ENCODE peak calls at places on chromosomes 3 and 15, in six cellular contexts. One of them, this sample, is unnamed.

GRCh38 chr3:76083992-76084391 is 298.6 kb upstream of the ZNF717 start:
- DNase-seq in astrocyte: peak; percentile 14
- DNase-seq in GM23248: peak; percentile 72
- DNase-seq in endothelial cell of umbilical vein: no peak
- DNase-seq in neuronal stem cell: no peak
- DNase-seq in GM12878: no peak
- DNase-seq in this sample: peak; percentile 90

GRCh38 chr3:197959891-197960693 is at the start of gene LMLN:
- DNase-seq in astrocyte: peak; percentile 91
- DNase-seq in GM23248: peak; percentile 99
- DNase-seq in endothelial cell of umbilical vein: peak; percentile 97
- DNase-seq in neuronal stem cell: peak; percentile 90
- DNase-seq in GM12878: peak; percentile 80
- DNase-seq in this sample: peak; percentile 99

GRCh38 chr15:89098281-89098680 is 10.0 kb downstream of the ABHD2 start:
- DNase-seq in astrocyte: no peak
- DNase-seq in GM23248: no peak
- DNase-seq in endothelial cell of umbilical vein: no peak
- DNase-seq in neuronal stem cell: no peak
- DNase-seq in GM12878: no peak
- DNase-seq in this sample: peak; percentile 51

GRCh38 chr3:10554746-10555145 is 49.4 kb upstream of the ATP2B2 start:
- DNase-seq in astrocyte: no peak
- DNase-seq in GM23248: no peak
- DNase-seq in endothelial cell of umbilical vein: no peak
- DNase-seq in neuronal stem cell: no peak
- DNase-seq in GM12878: no peak
- DNase-seq in this sample: no peak

GRCh38 chr15:87707581-87708130 is 548.9 kb downstream of the NTRK3 start:
- DNase-seq in astrocyte: peak; percentile 31
- DNase-seq in GM23248: no peak
- DNase-seq in endothelial cell of umbilical vein: no peak
- DNase-seq in neuronal stem cell: no peak
- DNase-seq in GM12878: no peak
- DNase-seq in this sample: no peak

GRCh38 chr3:90091557-90091956 is 984.1 kb downstream of the EPHA3 start:
- DNase-seq in astrocyte: peak; percentile 22
- DNase-seq in GM23248: peak; percentile 61
- DNase-seq in endothelial cell of umbilical vein: no peak
- DNase-seq in neuronal stem cell: no peak
- DNase-seq in GM12878: no peak
- DNase-seq in this sample: peak; percentile 81

GRCh38 chr15:70101459-70102113 is 3.9 kb upstream of the TLE3 start:
- DNase-seq in astrocyte: peak; percentile 93
- DNase-seq in GM23248: peak; percentile 80
- DNase-seq in endothelial cell of umbilical vein: peak; percentile 91
- DNase-seq in neuronal stem cell: peak; percentile 93
- DNase-seq in GM12878: no peak
- DNase-seq in this sample: peak; percentile 71

GRCh38 chr3:37986479-37987314 is 3.9 kb upstream of the VILL start:
- DNase-seq in astrocyte: no peak
- DNase-seq in GM23248: no peak
- DNase-seq in endothelial cell of umbilical vein: peak; percentile 39
- DNase-seq in neuronal stem cell: no peak
- DNase-seq in GM12878: no peak
- DNase-seq in this sample: no peak

GRCh38 chr3:179069762-179070390 is 1.7 kb downstream of the ZMAT3 start:
- DNase-seq in astrocyte: peak; percentile 47
- DNase-seq in GM23248: peak; percentile 48
- DNase-seq in endothelial cell of umbilical vein: peak; percentile 76
- DNase-seq in neuronal stem cell: no peak
- DNase-seq in GM12878: no peak
- DNase-seq in this sample: peak; percentile 61

GRCh38 chr15:48343865-48344264 is 12.6 kb downstream of the DUT start:
- DNase-seq in astrocyte: no peak
- DNase-seq in GM23248: no peak
- DNase-seq in endothelial cell of umbilical vein: no peak
- DNase-seq in neuronal stem cell: no peak
- DNase-seq in GM12878: no peak
- DNase-seq in this sample: no peak

GRCh38 chr15:48966595-48967301 is 3.0 kb upstream of the SHC4 start:
- DNase-seq in astrocyte: peak; percentile 87
- DNase-seq in GM23248: peak; percentile 62
- DNase-seq in endothelial cell of umbilical vein: no peak
- DNase-seq in neuronal stem cell: no peak
- DNase-seq in GM12878: peak; percentile 55
- DNase-seq in this sample: peak; percentile 26

GRCh38 chr15:58171476-58172061 is 33.4 kb downstream of the AQP9 start:
- DNase-seq in astrocyte: no peak
- DNase-seq in GM23248: no peak
- DNase-seq in endothelial cell of umbilical vein: no peak
- DNase-seq in neuronal stem cell: no peak
- DNase-seq in GM12878: no peak
- DNase-seq in this sample: no peak

GRCh38 chr15:63501256-63502089 is 2.9 kb upstream of the USP3 start:
- DNase-seq in astrocyte: peak; percentile 90
- DNase-seq in GM23248: peak; percentile 96
- DNase-seq in endothelial cell of umbilical vein: peak; percentile 72
- DNase-seq in neuronal stem cell: no peak
- DNase-seq in GM12878: no peak
- DNase-seq in this sample: peak; percentile 94

GRCh38 chr15:89141885-89142284 is 53.6 kb downstream of the ABHD2 start:
- DNase-seq in astrocyte: no peak
- DNase-seq in GM23248: no peak
- DNase-seq in endothelial cell of umbilical vein: no peak
- DNase-seq in neuronal stem cell: no peak
- DNase-seq in GM12878: no peak
- DNase-seq in this sample: no peak

GRCh38 chr3:31903686-31904431 is 77.2 kb downstream of the OSBPL10 start:
- DNase-seq in astrocyte: no peak
- DNase-seq in GM23248: no peak
- DNase-seq in endothelial cell of umbilical vein: no peak
- DNase-seq in neuronal stem cell: no peak
- DNase-seq in GM12878: no peak
- DNase-seq in this sample: no peak

GRCh38 chr15:70466895-70467529 is 296.3 kb downstream of the UACA start:
- DNase-seq in astrocyte: peak; percentile 46
- DNase-seq in GM23248: peak; percentile 83
- DNase-seq in endothelial cell of umbilical vein: peak; percentile 38
- DNase-seq in neuronal stem cell: peak; percentile 27
- DNase-seq in GM12878: no peak
- DNase-seq in this sample: peak; percentile 81

GRCh38 chr3:141738636-141739363 is 702 bp downstream of the RNF7 start:
- DNase-seq in astrocyte: peak; percentile 36
- DNase-seq in GM23248: peak; percentile 87
- DNase-seq in endothelial cell of umbilical vein: peak; percentile 62
- DNase-seq in neuronal stem cell: no peak
- DNase-seq in GM12878: no peak
- DNase-seq in this sample: peak; percentile 80

GRCh38 chr15:75416584-75416983 is 34.9 kb downstream of the SIN3A start:
- DNase-seq in astrocyte: no peak
- DNase-seq in GM23248: no peak
- DNase-seq in endothelial cell of umbilical vein: no peak
- DNase-seq in neuronal stem cell: no peak
- DNase-seq in GM12878: no peak
- DNase-seq in this sample: no peak

GRCh38 chr3:31472479-31473390 is 60.0 kb upstream of the STT3B start:
- DNase-seq in astrocyte: peak; percentile 87
- DNase-seq in GM23248: peak; percentile 19
- DNase-seq in endothelial cell of umbilical vein: no peak
- DNase-seq in neuronal stem cell: no peak
- DNase-seq in GM12878: no peak
- DNase-seq in this sample: no peak

GRCh38 chr15:64502537-64502936 is 42.2 kb downstream of the ZNF609 start:
- DNase-seq in astrocyte: no peak
- DNase-seq in GM23248: peak; percentile 47
- DNase-seq in endothelial cell of umbilical vein: no peak
- DNase-seq in neuronal stem cell: no peak
- DNase-seq in GM12878: no peak
- DNase-seq in this sample: no peak

GRCh38 chr15:64501396-64501716 is 41.0 kb downstream of the ZNF609 start:
- DNase-seq in astrocyte: no peak
- DNase-seq in GM23248: no peak
- DNase-seq in endothelial cell of umbilical vein: no peak
- DNase-seq in neuronal stem cell: no peak
- DNase-seq in GM12878: no peak
- DNase-seq in this sample: no peak

GRCh38 chr15:64500695-64501395 is 40.5 kb downstream of the ZNF609 start:
- DNase-seq in astrocyte: no peak
- DNase-seq in GM23248: no peak
- DNase-seq in endothelial cell of umbilical vein: no peak
- DNase-seq in neuronal stem cell: no peak
- DNase-seq in GM12878: no peak
- DNase-seq in this sample: no peak

GRCh38 chr15:64503197-64503596 is 42.8 kb downstream of the ZNF609 start:
- DNase-seq in astrocyte: peak; percentile 55
- DNase-seq in GM23248: peak; percentile 59
- DNase-seq in endothelial cell of umbilical vein: peak; percentile 81
- DNase-seq in neuronal stem cell: no peak
- DNase-seq in GM12878: no peak
- DNase-seq in this sample: peak; percentile 24

DNA sequence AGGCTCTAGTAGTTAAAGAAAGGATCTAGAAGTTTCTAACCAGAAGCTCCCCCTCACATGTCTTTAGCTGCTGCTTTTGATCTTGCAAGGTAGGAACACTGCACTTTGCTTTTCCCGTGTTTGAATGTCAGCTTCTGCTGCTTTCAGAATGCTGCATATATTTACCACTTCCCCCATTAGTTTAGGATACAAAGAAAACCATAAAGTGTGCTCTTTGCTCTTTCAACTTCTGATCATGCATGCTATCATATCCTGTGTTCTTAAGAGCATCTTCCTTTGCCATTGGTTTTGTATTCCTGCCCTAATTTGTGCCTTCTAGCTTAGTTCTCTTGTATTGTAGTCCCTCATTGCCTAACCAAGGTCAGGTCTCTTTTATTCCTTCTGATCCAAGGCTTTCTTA is 43.3 kb downstream of the ZNF609 start:
- DNase-seq in astrocyte: no peak
- DNase-seq in GM23248: no peak
- DNase-seq in endothelial cell of umbilical vein: peak; percentile 21
- DNase-seq in neuronal stem cell: no peak
- DNase-seq in GM12878: no peak
- DNase-seq in this sample: no peak
- H3K9ac ChIP-seq in astrocyte: no peak overlapping the region
- H3K9ac ChIP-seq in GM23248: peak overlapping the region; percentile 58
- H3K9ac ChIP-seq in endothelial cell of umbilical vein: peak overlapping the region; percentile 38
- H3K9ac ChIP-seq in neuronal stem cell: no peak overlapping the region
- H3K9ac ChIP-seq in GM12878: peak overlapping the region; percentile 3
- H3K9ac ChIP-seq in this sample: no peak overlapping the region

GRCh38 chr3:52289747-52290595 is 2.3 kb downstream of the GLYCTK start:
- DNase-seq in astrocyte: no peak
- DNase-seq in GM23248: no peak
- DNase-seq in endothelial cell of umbilical vein: no peak
- DNase-seq in neuronal stem cell: no peak
- DNase-seq in GM12878: no peak
- DNase-seq in this sample: no peak
- H3K9ac ChIP-seq in astrocyte: no peak overlapping the region
- H3K9ac ChIP-seq in GM23248: no peak overlapping the region
- H3K9ac ChIP-seq in endothelial cell of umbilical vein: no peak overlapping the region
- H3K9ac ChIP-seq in neuronal stem cell: peak overlapping the region; percentile 67
- H3K9ac ChIP-seq in GM12878: peak overlapping the region; percentile 24
- H3K9ac ChIP-seq in this sample: peak overlapping the region; percentile 54

DNA sequence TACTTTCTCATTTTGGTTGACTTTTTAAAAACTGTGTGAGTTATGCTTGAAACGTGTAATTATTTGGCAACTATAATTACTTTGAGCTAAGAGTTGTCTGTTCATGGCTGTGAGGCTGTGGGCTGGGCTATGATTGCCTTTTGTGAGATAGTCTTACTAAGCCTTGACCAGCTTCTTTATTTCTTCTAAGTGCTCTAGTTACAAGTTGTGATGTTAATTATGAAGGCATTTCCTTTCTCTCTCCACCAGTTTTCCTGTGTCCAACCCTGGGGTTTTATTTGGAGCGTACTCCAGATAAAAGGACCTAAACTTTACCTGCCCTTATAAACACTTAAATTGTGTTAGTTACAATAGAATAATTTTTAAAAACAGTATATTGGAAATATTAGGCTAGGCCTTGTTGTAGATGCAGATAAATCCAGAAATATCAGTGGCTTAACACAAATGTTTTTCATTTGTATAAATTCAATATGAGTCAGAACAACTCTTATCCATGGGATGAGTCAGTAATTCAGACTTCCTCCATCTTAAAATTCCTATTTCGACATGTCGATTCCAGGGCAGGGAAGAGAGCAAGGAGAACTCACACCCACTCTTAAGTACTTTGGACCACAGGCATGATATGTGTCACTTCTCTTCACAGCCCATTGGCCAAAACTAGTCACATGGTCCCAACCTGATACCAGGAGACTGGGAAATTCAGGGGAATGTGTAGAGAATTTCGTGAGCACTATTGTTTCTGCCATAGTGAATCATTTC is 17.0 kb downstream of the TMEM62 start:
- DNase-seq in astrocyte: peak; percentile 98
- DNase-seq in GM23248: peak; percentile 98
- DNase-seq in endothelial cell of umbilical vein: peak; percentile 78
- DNase-seq in neuronal stem cell: no peak
- DNase-seq in GM12878: no peak
- DNase-seq in this sample: peak; percentile 85
- H3K9ac ChIP-seq in astrocyte: peak overlapping the region; percentile 24
- H3K9ac ChIP-seq in GM23248: peak overlapping the region; percentile 65
- H3K9ac ChIP-seq in endothelial cell of umbilical vein: peak overlapping the region; percentile 35
- H3K9ac ChIP-seq in neuronal stem cell: no peak overlapping the region
- H3K9ac ChIP-seq in GM12878: no peak overlapping the region
- H3K9ac ChIP-seq in this sample: no peak overlapping the region

GRCh38 chr3:58585005-58585786 is 8.0 kb upstream of the FAM107A start:
- DNase-seq in astrocyte: peak; percentile 33
- DNase-seq in GM23248: peak; percentile 91
- DNase-seq in endothelial cell of umbilical vein: peak; percentile 67
- DNase-seq in neuronal stem cell: peak; percentile 58
- DNase-seq in GM12878: no peak
- DNase-seq in this sample: peak; percentile 91

GRCh38 chr3:58588030-58588614 is 10.9 kb upstream of the FAM107A start:
- DNase-seq in astrocyte: peak; percentile 19
- DNase-seq in GM23248: peak; percentile 51
- DNase-seq in endothelial cell of umbilical vein: peak; percentile 32
- DNase-seq in neuronal stem cell: peak; percentile 71
- DNase-seq in GM12878: no peak
- DNase-seq in this sample: peak; percentile 54

GRCh38 chr3:58584690-58585004 is 7.5 kb upstream of the FAM107A start:
- DNase-seq in astrocyte: no peak
- DNase-seq in GM23248: peak; percentile 50
- DNase-seq in endothelial cell of umbilical vein: no peak
- DNase-seq in neuronal stem cell: no peak
- DNase-seq in GM12878: no peak
- DNase-seq in this sample: no peak

GRCh38 chr3:58586776-58587192 is 9.6 kb upstream of the FAM107A start:
- DNase-seq in astrocyte: no peak
- DNase-seq in GM23248: no peak
- DNase-seq in endothelial cell of umbilical vein: no peak
- DNase-seq in neuronal stem cell: no peak
- DNase-seq in GM12878: no peak
- DNase-seq in this sample: no peak

DNA sequence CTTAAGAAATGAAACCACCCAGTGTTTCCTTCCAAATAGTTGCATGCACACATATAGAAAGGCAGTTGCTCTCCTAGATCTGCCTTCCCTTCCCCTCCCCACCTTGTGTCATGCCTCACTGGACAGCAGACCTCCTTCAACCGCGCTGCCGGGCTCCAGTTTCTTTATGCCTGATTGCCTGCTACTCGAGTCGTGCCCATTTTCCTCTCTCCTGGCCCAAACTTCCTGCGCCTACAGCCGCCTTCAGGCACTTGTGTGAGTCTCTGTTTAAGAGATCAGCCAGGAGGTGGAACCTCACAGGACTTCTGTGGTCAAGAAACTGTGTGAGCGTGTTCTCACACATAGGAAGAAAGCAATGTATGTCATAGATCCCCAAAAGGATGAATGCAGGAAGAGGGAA is 8.8 kb upstream of the FAM107A start:
- DNase-seq in astrocyte: no peak
- DNase-seq in GM23248: peak; percentile 40
- DNase-seq in endothelial cell of umbilical vein: no peak
- DNase-seq in neuronal stem cell: no peak
- DNase-seq in GM12878: no peak
- DNase-seq in this sample: no peak
- H3K9ac ChIP-seq in astrocyte: no peak overlapping the region
- H3K9ac ChIP-seq in GM23248: no peak overlapping the region
- H3K9ac ChIP-seq in endothelial cell of umbilical vein: no peak overlapping the region
- H3K9ac ChIP-seq in neuronal stem cell: no peak overlapping the region
- H3K9ac ChIP-seq in GM12878: no peak overlapping the region
- H3K9ac ChIP-seq in this sample: peak overlapping the region; percentile 88